ENCODE peak calls at places on chromosomes 3 and 15, in ten cellular contexts. One of them, this sample, is unnamed.

GRCh38 chr15:97081666-97082226 is 751.2 kb downstream of the NR2F2 start:
- DNase-seq in uterus: no peak
- DNase-seq in activated T-helper 1 cell treated with Interleukin-2 at 50 U/mL for 16 hours: no peak
- DNase-seq in foreskin fibroblast: no peak
- DNase-seq in NCI-H1436: no peak
- DNase-seq in activated CD4-positive, alpha-beta memory T cell treated with anti-CD3 and anti-CD28 coated beads, Interleukin-2, amount 10 ng/mL, durations not matched to agents 7 days and 5 days: no peak
- DNase-seq in stimulated activated CD4-positive, alpha-beta T cell treated with anti-CD3 and anti-CD28 coated beads, Interleukin-12 subunit alpha, Interleukin-12 subunit beta, amount 100 ng/mL, for 48 hours: no peak
- DNase-seq in T-helper 2 cell treated with Interferon-gamma antibody and Interleukin-4, amounts not matched to agents 5 μg/mL and 100 μg/mL, for 36 hours: no peak
- DNase-seq in fibroblast of the conjunctiva: no peak
- DNase-seq in substantia nigra: no peak
- DNase-seq in this sample: no peak

GRCh38 chr3:131688370-131688769 is 185.6 kb upstream of the MRPL3 start:
- DNase-seq in activated T-helper 1 cell treated with Interleukin-2 at 50 U/mL for 16 hours: no peak
- DNase-seq in uterus: no peak
- DNase-seq in fibroblast of the conjunctiva: peak; percentile 1
- DNase-seq in NCI-H1436: no peak
- DNase-seq in T-helper 2 cell treated with Interferon-gamma antibody and Interleukin-4, amounts not matched to agents 5 μg/mL and 100 μg/mL, for 36 hours: no peak
- DNase-seq in stimulated activated CD4-positive, alpha-beta T cell treated with anti-CD3 and anti-CD28 coated beads, Interleukin-12 subunit alpha, Interleukin-12 subunit beta, amount 100 ng/mL, for 48 hours: no peak
- DNase-seq in substantia nigra: no peak
- DNase-seq in activated CD4-positive, alpha-beta memory T cell treated with anti-CD3 and anti-CD28 coated beads, Interleukin-2, amount 10 ng/mL, durations not matched to agents 7 days and 5 days: no peak
- DNase-seq in foreskin fibroblast: no peak
- DNase-seq in this sample: no peak

GRCh38 chr15:75864213-75865059 is 21.2 kb downstream of the UBE2Q2 start:
- DNase-seq in activated T-helper 1 cell treated with Interleukin-2 at 50 U/mL for 16 hours: no peak
- DNase-seq in substantia nigra: no peak
- DNase-seq in T-helper 2 cell treated with Interferon-gamma antibody and Interleukin-4, amounts not matched to agents 5 μg/mL and 100 μg/mL, for 36 hours: no peak
- DNase-seq in foreskin fibroblast: no peak
- DNase-seq in fibroblast of the conjunctiva: no peak
- DNase-seq in activated CD4-positive, alpha-beta memory T cell treated with anti-CD3 and anti-CD28 coated beads, Interleukin-2, amount 10 ng/mL, durations not matched to agents 7 days and 5 days: no peak
- DNase-seq in NCI-H1436: no peak
- DNase-seq in stimulated activated CD4-positive, alpha-beta T cell treated with anti-CD3 and anti-CD28 coated beads, Interleukin-12 subunit alpha, Interleukin-12 subunit beta, amount 100 ng/mL, for 48 hours: no peak
- DNase-seq in uterus: no peak
- DNase-seq in this sample: no peak

GRCh38 chr3:29972594-29972993 is 633.8 kb upstream of the TGFBR2 start:
- DNase-seq in T-helper 2 cell treated with Interferon-gamma antibody and Interleukin-4, amounts not matched to agents 5 μg/mL and 100 μg/mL, for 36 hours: no peak
- DNase-seq in substantia nigra: no peak
- DNase-seq in activated CD4-positive, alpha-beta memory T cell treated with anti-CD3 and anti-CD28 coated beads, Interleukin-2, amount 10 ng/mL, durations not matched to agents 7 days and 5 days: no peak
- DNase-seq in stimulated activated CD4-positive, alpha-beta T cell treated with anti-CD3 and anti-CD28 coated beads, Interleukin-12 subunit alpha, Interleukin-12 subunit beta, amount 100 ng/mL, for 48 hours: no peak
- DNase-seq in activated T-helper 1 cell treated with Interleukin-2 at 50 U/mL for 16 hours: no peak
- DNase-seq in fibroblast of the conjunctiva: peak; percentile 36
- DNase-seq in foreskin fibroblast: peak; percentile 57
- DNase-seq in uterus: no peak
- DNase-seq in NCI-H1436: no peak
- DNase-seq in this sample: peak; percentile 44

GRCh38 chr3:16978234-16978920 is 93.6 kb downstream of the PLCL2 start:
- DNase-seq in activated T-helper 1 cell treated with Interleukin-2 at 50 U/mL for 16 hours: no peak
- DNase-seq in NCI-H1436: no peak
- DNase-seq in foreskin fibroblast: peak; percentile 18
- DNase-seq in stimulated activated CD4-positive, alpha-beta T cell treated with anti-CD3 and anti-CD28 coated beads, Interleukin-12 subunit alpha, Interleukin-12 subunit beta, amount 100 ng/mL, for 48 hours: no peak
- DNase-seq in fibroblast of the conjunctiva: no peak
- DNase-seq in T-helper 2 cell treated with Interferon-gamma antibody and Interleukin-4, amounts not matched to agents 5 μg/mL and 100 μg/mL, for 36 hours: no peak
- DNase-seq in activated CD4-positive, alpha-beta memory T cell treated with anti-CD3 and anti-CD28 coated beads, Interleukin-2, amount 10 ng/mL, durations not matched to agents 7 days and 5 days: no peak
- DNase-seq in uterus: no peak
- DNase-seq in substantia nigra: no peak
- DNase-seq in this sample: no peak

GRCh38 chr3:44561076-44561475 is 6.1 kb downstream of the ZKSCAN7 start:
- DNase-seq in uterus: no peak
- DNase-seq in T-helper 2 cell treated with Interferon-gamma antibody and Interleukin-4, amounts not matched to agents 5 μg/mL and 100 μg/mL, for 36 hours: no peak
- DNase-seq in stimulated activated CD4-positive, alpha-beta T cell treated with anti-CD3 and anti-CD28 coated beads, Interleukin-12 subunit alpha, Interleukin-12 subunit beta, amount 100 ng/mL, for 48 hours: no peak
- DNase-seq in activated T-helper 1 cell treated with Interleukin-2 at 50 U/mL for 16 hours: no peak
- DNase-seq in fibroblast of the conjunctiva: no peak
- DNase-seq in foreskin fibroblast: no peak
- DNase-seq in activated CD4-positive, alpha-beta memory T cell treated with anti-CD3 and anti-CD28 coated beads, Interleukin-2, amount 10 ng/mL, durations not matched to agents 7 days and 5 days: no peak
- DNase-seq in NCI-H1436: no peak
- DNase-seq in substantia nigra: no peak
- DNase-seq in this sample: no peak

GRCh38 chr15:22231603-22232002 is 151.3 kb downstream of the OR4M2 start:
- DNase-seq in activated CD4-positive, alpha-beta memory T cell treated with anti-CD3 and anti-CD28 coated beads, Interleukin-2, amount 10 ng/mL, durations not matched to agents 7 days and 5 days: no peak
- DNase-seq in stimulated activated CD4-positive, alpha-beta T cell treated with anti-CD3 and anti-CD28 coated beads, Interleukin-12 subunit alpha, Interleukin-12 subunit beta, amount 100 ng/mL, for 48 hours: no peak
- DNase-seq in fibroblast of the conjunctiva: no peak
- DNase-seq in uterus: no peak
- DNase-seq in NCI-H1436: no peak
- DNase-seq in activated T-helper 1 cell treated with Interleukin-2 at 50 U/mL for 16 hours: no peak
- DNase-seq in T-helper 2 cell treated with Interferon-gamma antibody and Interleukin-4, amounts not matched to agents 5 μg/mL and 100 μg/mL, for 36 hours: no peak
- DNase-seq in foreskin fibroblast: no peak
- DNase-seq in substantia nigra: no peak
- DNase-seq in this sample: no peak

GRCh38 chr3:181782306-181782924 is 70.7 kb downstream of the SOX2 start:
- DNase-seq in T-helper 2 cell treated with Interferon-gamma antibody and Interleukin-4, amounts not matched to agents 5 μg/mL and 100 μg/mL, for 36 hours: no peak
- DNase-seq in uterus: no peak
- DNase-seq in substantia nigra: no peak
- DNase-seq in activated T-helper 1 cell treated with Interleukin-2 at 50 U/mL for 16 hours: no peak
- DNase-seq in activated CD4-positive, alpha-beta memory T cell treated with anti-CD3 and anti-CD28 coated beads, Interleukin-2, amount 10 ng/mL, durations not matched to agents 7 days and 5 days: no peak
- DNase-seq in fibroblast of the conjunctiva: peak; percentile 1
- DNase-seq in NCI-H1436: no peak
- DNase-seq in stimulated activated CD4-positive, alpha-beta T cell treated with anti-CD3 and anti-CD28 coated beads, Interleukin-12 subunit alpha, Interleukin-12 subunit beta, amount 100 ng/mL, for 48 hours: no peak
- DNase-seq in foreskin fibroblast: no peak
- DNase-seq in this sample: no peak

GRCh38 chr3:128698211-128699011 is 27.6 kb upstream of the RAB7A start:
- DNase-seq in fibroblast of the conjunctiva: no peak
- DNase-seq in uterus: peak; percentile 23
- DNase-seq in foreskin fibroblast: no peak
- DNase-seq in stimulated activated CD4-positive, alpha-beta T cell treated with anti-CD3 and anti-CD28 coated beads, Interleukin-12 subunit alpha, Interleukin-12 subunit beta, amount 100 ng/mL, for 48 hours: no peak
- DNase-seq in activated CD4-positive, alpha-beta memory T cell treated with anti-CD3 and anti-CD28 coated beads, Interleukin-2, amount 10 ng/mL, durations not matched to agents 7 days and 5 days: no peak
- DNase-seq in activated T-helper 1 cell treated with Interleukin-2 at 50 U/mL for 16 hours: no peak
- DNase-seq in NCI-H1436: no peak
- DNase-seq in substantia nigra: peak; percentile 32
- DNase-seq in T-helper 2 cell treated with Interferon-gamma antibody and Interleukin-4, amounts not matched to agents 5 μg/mL and 100 μg/mL, for 36 hours: no peak
- DNase-seq in this sample: no peak

GRCh38 chr3:29511701-29512100 is 230.8 kb downstream of the RBMS3 start:
- DNase-seq in stimulated activated CD4-positive, alpha-beta T cell treated with anti-CD3 and anti-CD28 coated beads, Interleukin-12 subunit alpha, Interleukin-12 subunit beta, amount 100 ng/mL, for 48 hours: no peak
- DNase-seq in substantia nigra: no peak
- DNase-seq in NCI-H1436: no peak
- DNase-seq in foreskin fibroblast: no peak
- DNase-seq in activated CD4-positive, alpha-beta memory T cell treated with anti-CD3 and anti-CD28 coated beads, Interleukin-2, amount 10 ng/mL, durations not matched to agents 7 days and 5 days: no peak
- DNase-seq in activated T-helper 1 cell treated with Interleukin-2 at 50 U/mL for 16 hours: no peak
- DNase-seq in uterus: no peak
- DNase-seq in fibroblast of the conjunctiva: no peak
- DNase-seq in T-helper 2 cell treated with Interferon-gamma antibody and Interleukin-4, amounts not matched to agents 5 μg/mL and 100 μg/mL, for 36 hours: no peak
- DNase-seq in this sample: no peak

GRCh38 chr3:177536873-177537272 is 339.6 kb upstream of the TBL1XR1 start:
- DNase-seq in NCI-H1436: peak; percentile 15
- DNase-seq in uterus: no peak
- DNase-seq in substantia nigra: no peak
- DNase-seq in activated CD4-positive, alpha-beta memory T cell treated with anti-CD3 and anti-CD28 coated beads, Interleukin-2, amount 10 ng/mL, durations not matched to agents 7 days and 5 days: no peak
- DNase-seq in activated T-helper 1 cell treated with Interleukin-2 at 50 U/mL for 16 hours: no peak
- DNase-seq in foreskin fibroblast: no peak
- DNase-seq in stimulated activated CD4-positive, alpha-beta T cell treated with anti-CD3 and anti-CD28 coated beads, Interleukin-12 subunit alpha, Interleukin-12 subunit beta, amount 100 ng/mL, for 48 hours: no peak
- DNase-seq in T-helper 2 cell treated with Interferon-gamma antibody and Interleukin-4, amounts not matched to agents 5 μg/mL and 100 μg/mL, for 36 hours: no peak
- DNase-seq in fibroblast of the conjunctiva: no peak
- DNase-seq in this sample: no peak